ENCODE peak calls at places on chromosomes 12 and 14, in five cellular contexts. One of them, this sample, is unnamed.

GRCh38 chr12:126891789-126892188 is 1375.2 kb upstream of the TMEM132C start:
- DNase-seq in stomach: no peak
- DNase-seq in stimulated activated CD4-positive, alpha-beta T cell treated with anti-CD3 and anti-CD28 coated beads, Interleukin-1b, Interleukin-23, amount 100 ng/mL, for 48 hours: no peak
- DNase-seq in activated T-helper 1 cell treated with anti-CD3 and anti-CD28 coated beads, Interleukin-12 subunit alpha, Interleukin-12 subunit beta, Interleukin-2, Interleukin-4 antibody, amounts not matched to agents 30 ng/mL and 10 ng/mL and 1 ng/mL, durations not matched to agents 14 hours and 24 hours and 36 hours: no peak
- DNase-seq in H7: peak; percentile 35
- DNase-seq in this sample: peak; percentile 61

GRCh38 chr12:6607751-6608591 is 792 bp upstream of the CHD4 start:
- DNase-seq in stomach: peak; percentile 74
- DNase-seq in stimulated activated CD4-positive, alpha-beta T cell treated with anti-CD3 and anti-CD28 coated beads, Interleukin-1b, Interleukin-23, amount 100 ng/mL, for 48 hours: peak; percentile 69
- DNase-seq in activated T-helper 1 cell treated with anti-CD3 and anti-CD28 coated beads, Interleukin-12 subunit alpha, Interleukin-12 subunit beta, Interleukin-2, Interleukin-4 antibody, amounts not matched to agents 30 ng/mL and 10 ng/mL and 1 ng/mL, durations not matched to agents 14 hours and 24 hours and 36 hours: peak; percentile 51
- DNase-seq in H7: peak; percentile 66
- DNase-seq in this sample: peak; percentile 70

GRCh38 chr12:30701056-30701455 is 5.4 kb upstream of the IPO8 start:
- DNase-seq in stomach: no peak
- DNase-seq in stimulated activated CD4-positive, alpha-beta T cell treated with anti-CD3 and anti-CD28 coated beads, Interleukin-1b, Interleukin-23, amount 100 ng/mL, for 48 hours: no peak
- DNase-seq in activated T-helper 1 cell treated with anti-CD3 and anti-CD28 coated beads, Interleukin-12 subunit alpha, Interleukin-12 subunit beta, Interleukin-2, Interleukin-4 antibody, amounts not matched to agents 30 ng/mL and 10 ng/mL and 1 ng/mL, durations not matched to agents 14 hours and 24 hours and 36 hours: no peak
- DNase-seq in H7: no peak
- DNase-seq in this sample: no peak

GRCh38 chr12:77609016-77609415 is 221.7 kb upstream of the NAV3 start:
- DNase-seq in stomach: no peak
- DNase-seq in stimulated activated CD4-positive, alpha-beta T cell treated with anti-CD3 and anti-CD28 coated beads, Interleukin-1b, Interleukin-23, amount 100 ng/mL, for 48 hours: no peak
- DNase-seq in activated T-helper 1 cell treated with anti-CD3 and anti-CD28 coated beads, Interleukin-12 subunit alpha, Interleukin-12 subunit beta, Interleukin-2, Interleukin-4 antibody, amounts not matched to agents 30 ng/mL and 10 ng/mL and 1 ng/mL, durations not matched to agents 14 hours and 24 hours and 36 hours: no peak
- DNase-seq in H7: no peak
- DNase-seq in this sample: no peak

GRCh38 chr12:105444809-105445102 is 114.3 kb downstream of the C12orf75 start:
- DNase-seq in stomach: no peak
- DNase-seq in stimulated activated CD4-positive, alpha-beta T cell treated with anti-CD3 and anti-CD28 coated beads, Interleukin-1b, Interleukin-23, amount 100 ng/mL, for 48 hours: no peak
- DNase-seq in activated T-helper 1 cell treated with anti-CD3 and anti-CD28 coated beads, Interleukin-12 subunit alpha, Interleukin-12 subunit beta, Interleukin-2, Interleukin-4 antibody, amounts not matched to agents 30 ng/mL and 10 ng/mL and 1 ng/mL, durations not matched to agents 14 hours and 24 hours and 36 hours: no peak
- DNase-seq in H7: no peak
- DNase-seq in this sample: no peak

GRCh38 chr14:88748288-88748687 is 44.5 kb downstream of the EML5 start:
- DNase-seq in stomach: no peak
- DNase-seq in stimulated activated CD4-positive, alpha-beta T cell treated with anti-CD3 and anti-CD28 coated beads, Interleukin-1b, Interleukin-23, amount 100 ng/mL, for 48 hours: no peak
- DNase-seq in activated T-helper 1 cell treated with anti-CD3 and anti-CD28 coated beads, Interleukin-12 subunit alpha, Interleukin-12 subunit beta, Interleukin-2, Interleukin-4 antibody, amounts not matched to agents 30 ng/mL and 10 ng/mL and 1 ng/mL, durations not matched to agents 14 hours and 24 hours and 36 hours: no peak
- DNase-seq in H7: no peak
- DNase-seq in this sample: no peak

GRCh38 chr14:21084988-21085853 is 13.2 kb downstream of the ZNF219 start:
- DNase-seq in stomach: peak; percentile 63
- DNase-seq in stimulated activated CD4-positive, alpha-beta T cell treated with anti-CD3 and anti-CD28 coated beads, Interleukin-1b, Interleukin-23, amount 100 ng/mL, for 48 hours: no peak
- DNase-seq in activated T-helper 1 cell treated with anti-CD3 and anti-CD28 coated beads, Interleukin-12 subunit alpha, Interleukin-12 subunit beta, Interleukin-2, Interleukin-4 antibody, amounts not matched to agents 30 ng/mL and 10 ng/mL and 1 ng/mL, durations not matched to agents 14 hours and 24 hours and 36 hours: no peak
- DNase-seq in H7: no peak
- DNase-seq in this sample: no peak

GRCh38 chr14:100015251-100015655 is 50.0 kb upstream of the EVL start:
- DNase-seq in stomach: no peak
- DNase-seq in stimulated activated CD4-positive, alpha-beta T cell treated with anti-CD3 and anti-CD28 coated beads, Interleukin-1b, Interleukin-23, amount 100 ng/mL, for 48 hours: no peak
- DNase-seq in activated T-helper 1 cell treated with anti-CD3 and anti-CD28 coated beads, Interleukin-12 subunit alpha, Interleukin-12 subunit beta, Interleukin-2, Interleukin-4 antibody, amounts not matched to agents 30 ng/mL and 10 ng/mL and 1 ng/mL, durations not matched to agents 14 hours and 24 hours and 36 hours: no peak
- DNase-seq in H7: no peak
- DNase-seq in this sample: no peak

GRCh38 chr14:105123981-105124836 is 44.4 kb downstream of the JAG2 start:
- DNase-seq in stomach: no peak
- DNase-seq in stimulated activated CD4-positive, alpha-beta T cell treated with anti-CD3 and anti-CD28 coated beads, Interleukin-1b, Interleukin-23, amount 100 ng/mL, for 48 hours: no peak
- DNase-seq in activated T-helper 1 cell treated with anti-CD3 and anti-CD28 coated beads, Interleukin-12 subunit alpha, Interleukin-12 subunit beta, Interleukin-2, Interleukin-4 antibody, amounts not matched to agents 30 ng/mL and 10 ng/mL and 1 ng/mL, durations not matched to agents 14 hours and 24 hours and 36 hours: no peak
- DNase-seq in H7: no peak
- DNase-seq in this sample: no peak

GRCh38 chr12:124939428-124940142 is 25.1 kb upstream of the UBC start:
- DNase-seq in stomach: peak; percentile 86
- DNase-seq in stimulated activated CD4-positive, alpha-beta T cell treated with anti-CD3 and anti-CD28 coated beads, Interleukin-1b, Interleukin-23, amount 100 ng/mL, for 48 hours: peak; percentile 91
- DNase-seq in activated T-helper 1 cell treated with anti-CD3 and anti-CD28 coated beads, Interleukin-12 subunit alpha, Interleukin-12 subunit beta, Interleukin-2, Interleukin-4 antibody, amounts not matched to agents 30 ng/mL and 10 ng/mL and 1 ng/mL, durations not matched to agents 14 hours and 24 hours and 36 hours: peak; percentile 86
- DNase-seq in H7: peak; percentile 87
- DNase-seq in this sample: peak; percentile 97

GRCh38 chr12:65586796-65587195 is 237.5 kb upstream of the HMGA2 start:
- DNase-seq in stomach: no peak
- DNase-seq in stimulated activated CD4-positive, alpha-beta T cell treated with anti-CD3 and anti-CD28 coated beads, Interleukin-1b, Interleukin-23, amount 100 ng/mL, for 48 hours: no peak
- DNase-seq in activated T-helper 1 cell treated with anti-CD3 and anti-CD28 coated beads, Interleukin-12 subunit alpha, Interleukin-12 subunit beta, Interleukin-2, Interleukin-4 antibody, amounts not matched to agents 30 ng/mL and 10 ng/mL and 1 ng/mL, durations not matched to agents 14 hours and 24 hours and 36 hours: no peak
- DNase-seq in H7: no peak
- DNase-seq in this sample: no peak

GRCh38 chr14:103382375-103382774 is 2.8 kb upstream of the MARK3 start:
- DNase-seq in stomach: no peak
- DNase-seq in stimulated activated CD4-positive, alpha-beta T cell treated with anti-CD3 and anti-CD28 coated beads, Interleukin-1b, Interleukin-23, amount 100 ng/mL, for 48 hours: no peak
- DNase-seq in activated T-helper 1 cell treated with anti-CD3 and anti-CD28 coated beads, Interleukin-12 subunit alpha, Interleukin-12 subunit beta, Interleukin-2, Interleukin-4 antibody, amounts not matched to agents 30 ng/mL and 10 ng/mL and 1 ng/mL, durations not matched to agents 14 hours and 24 hours and 36 hours: no peak
- DNase-seq in H7: no peak
- DNase-seq in this sample: no peak

GRCh38 chr12:85564786-85565185 is 271.4 kb downstream of the RASSF9 start:
- DNase-seq in stomach: no peak
- DNase-seq in stimulated activated CD4-positive, alpha-beta T cell treated with anti-CD3 and anti-CD28 coated beads, Interleukin-1b, Interleukin-23, amount 100 ng/mL, for 48 hours: no peak
- DNase-seq in activated T-helper 1 cell treated with anti-CD3 and anti-CD28 coated beads, Interleukin-12 subunit alpha, Interleukin-12 subunit beta, Interleukin-2, Interleukin-4 antibody, amounts not matched to agents 30 ng/mL and 10 ng/mL and 1 ng/mL, durations not matched to agents 14 hours and 24 hours and 36 hours: no peak
- DNase-seq in H7: no peak
- DNase-seq in this sample: no peak

GRCh38 chr12:108711486-108712163 is 19.7 kb downstream of the CORO1C start:
- DNase-seq in stomach: no peak
- DNase-seq in stimulated activated CD4-positive, alpha-beta T cell treated with anti-CD3 and anti-CD28 coated beads, Interleukin-1b, Interleukin-23, amount 100 ng/mL, for 48 hours: no peak
- DNase-seq in activated T-helper 1 cell treated with anti-CD3 and anti-CD28 coated beads, Interleukin-12 subunit alpha, Interleukin-12 subunit beta, Interleukin-2, Interleukin-4 antibody, amounts not matched to agents 30 ng/mL and 10 ng/mL and 1 ng/mL, durations not matched to agents 14 hours and 24 hours and 36 hours: no peak
- DNase-seq in H7: no peak
- DNase-seq in this sample: no peak